ENCODE peak calls at places on chromosome 7, in seven cellular contexts. A is spleen, H is IMR-90, Z is tibial nerve, I is ovary, B is H1, O is sigmoid colon. L is an unnamed sample. For H3K4me1, the result is how much of the 10 kb centered on the place peaks cover.

GRCh38 chr7:51602321-51602720 is 285.7 kb upstream of the COBL start:
- DNase-seq in A (no peak), H (no peak), Z (no peak), I (no peak), B (no peak), O (no peak), L (no peak)

GRCh38 chr7:54637712-54638396 is 95.7 kb downstream of the VSTM2A start:
- DNase-seq in A (no peak), H (no peak), Z (no peak), I (no peak), B (no peak), O (no peak), L (no peak)

GRCh38 chr7:94064541-94065191 is 60.5 kb upstream of the BET1 start:
- DNase-seq in A (no peak), H (peak), Z (no peak), I (no peak), B (no peak), O (no peak), L (no peak)

GRCh38 chr7:44073664-44074348 is 8.4 kb upstream of the PGAM2 start:
- DNase-seq in A (peak), H (peak), Z (peak), I (no peak), B (no peak), O (peak), L (no peak)

GRCh38 chr7:83058667-83059066 is 104.0 kb downstream of the PCLO start:
- DNase-seq in A (no peak), H (no peak), Z (no peak), I (no peak), B (no peak), O (no peak), L (no peak)

GRCh38 chr7:100127866-100128601 is 1.3 kb downstream of the MBLAC1 start:
- DNase-seq in A (no peak), H (no peak), Z (no peak), I (peak), B (no peak), O (no peak), L (no peak)

GRCh38 chr7:40199076-40199802 is 64.4 kb downstream of the SUGCT start:
- DNase-seq in A (no peak), H (peak), Z (no peak), I (no peak), B (no peak), O (no peak), L (no peak)

GRCh38 chr7:123846217-123846891 is 1.4 kb downstream of the HYAL4 start:
- DNase-seq in A (no peak), H (no peak), Z (no peak), I (no peak), B (no peak), O (no peak), L (no peak)

GRCh38 chr7:111082351-111082750 is 8.6 kb upstream of the LRRN3 start:
- DNase-seq in A (no peak), H (peak), Z (no peak), I (no peak), B (no peak), O (no peak), L (no peak)

GRCh38 chr7:44102846-44103565 is 1.1 kb upstream of the AEBP1 start:
- DNase-seq in A (peak), H (no peak), Z (no peak), I (no peak), B (no peak), O (no peak), L (no peak)

GRCh38 chr7:140990193-140990962 is 24.4 kb downstream of the MRPS33 start:
- DNase-seq in A (no peak), H (no peak), Z (no peak), I (no peak), B (no peak), O (no peak), L (no peak)

GRCh38 chr7:91181949-91182348 is 82.3 kb upstream of the FZD1 start:
- DNase-seq in A (no peak), H (peak), Z (no peak), I (no peak), B (no peak), O (no peak), L (no peak)

GRCh38 chr7:75957021-75957736 is 37.2 kb downstream of the TMEM120A start:
- DNase-seq in A (no peak), H (no peak), Z (no peak), I (no peak), B (no peak), O (no peak), L (no peak)

GRCh38 chr7:5423844-5424688 is 432 bp upstream of the TNRC18 start:
- DNase-seq in A (peak), H (peak), Z (peak), I (peak), B (peak), O (peak), L (peak)

GRCh38 chr7:44293561-44294324 is 31.7 kb downstream of the CAMK2B start:
- DNase-seq in A (peak), H (no peak), Z (no peak), I (peak), B (no peak), O (peak), L (peak)

GRCh38 chr7:50709151-50709550 is 73.5 kb downstream of the GRB10 start:
- DNase-seq in A (no peak), H (no peak), Z (no peak), I (no peak), B (no peak), O (no peak), L (no peak)

GRCh38 chr7:137032436-137032835 is 164.0 kb downstream of the CHRM2 start:
- DNase-seq in A (no peak), H (peak), Z (no peak), I (no peak), B (no peak), O (no peak), L (no peak)

GRCh38 chr7:106190589-106191330 is 78.6 kb upstream of the SYPL1 start:
- DNase-seq in A (no peak), H (no peak), Z (no peak), I (no peak), B (no peak), O (no peak), L (no peak)

GRCh38 chr7:64037095-64037494 is 8.1 kb upstream of the ZNF727 start:
- DNase-seq in A (no peak), H (no peak), Z (no peak), I (no peak), B (no peak), O (no peak), L (no peak)

GRCh38 chr7:151964951-151965350 is 8.7 kb downstream of the GALNTL5 start:
- DNase-seq in A (no peak), H (no peak), Z (peak), I (no peak), B (no peak), O (no peak), L (no peak)

GRCh38 chr7:120272896-120273475 is at the start of gene KCND2:
- DNase-seq in A (no peak), H (no peak), Z (no peak), I (peak), B (no peak), O (no peak), L (no peak)

GRCh38 chr7:117012284-117013174 is 59.2 kb downstream of the ST7 start:
- DNase-seq in A (no peak), H (peak), Z (no peak), I (no peak), B (no peak), O (no peak), L (no peak)

GRCh38 chr7:67267914-67268313 is 271.3 kb downstream of the TYW1 start:
- DNase-seq in A (no peak), H (no peak), Z (no peak), I (no peak), B (no peak), O (no peak), L (no peak)

GRCh38 chr7:92925876-92926696 is 89.7 kb upstream of the CDK6 start:
- DNase-seq in A (no peak), H (peak), Z (no peak), I (no peak), B (no peak), O (no peak), L (no peak)

GRCh38 chr7:124784879-124785818 is 19.6 kb upstream of the GPR37 start:
- DNase-seq in A (no peak), H (peak), Z (no peak), I (peak), B (peak), O (no peak), L (no peak)

GRCh38 chr7:81510122-81510521 is 259.7 kb downstream of the HGF start:
- DNase-seq in A (peak), H (no peak), Z (no peak), I (peak), B (no peak), O (no peak), L (no peak)

GRCh38 chr7:34108150-34108549 is 202.8 kb downstream of the BMPER start:
- DNase-seq in A (no peak), H (peak), Z (no peak), I (no peak), B (no peak), O (no peak), L (no peak)

GRCh38 chr7:18200855-18201254 is 173.2 kb upstream of the PRPS1L1 start:
- DNase-seq in A (no peak), H (no peak), Z (no peak), I (no peak), B (no peak), O (no peak), L (no peak)

GRCh38 chr7:105365541-105366534 is 22.9 kb downstream of the SRPK2 start:
- DNase-seq in A (no peak), H (no peak), Z (no peak), I (no peak), B (no peak), O (no peak), L (no peak)

GRCh38 chr7:82741493-82741892 is 297.9 kb upstream of the CACNA2D1 start:
- DNase-seq in A (no peak), H (no peak), Z (no peak), I (no peak), B (no peak), O (no peak), L (no peak)

DNA sequence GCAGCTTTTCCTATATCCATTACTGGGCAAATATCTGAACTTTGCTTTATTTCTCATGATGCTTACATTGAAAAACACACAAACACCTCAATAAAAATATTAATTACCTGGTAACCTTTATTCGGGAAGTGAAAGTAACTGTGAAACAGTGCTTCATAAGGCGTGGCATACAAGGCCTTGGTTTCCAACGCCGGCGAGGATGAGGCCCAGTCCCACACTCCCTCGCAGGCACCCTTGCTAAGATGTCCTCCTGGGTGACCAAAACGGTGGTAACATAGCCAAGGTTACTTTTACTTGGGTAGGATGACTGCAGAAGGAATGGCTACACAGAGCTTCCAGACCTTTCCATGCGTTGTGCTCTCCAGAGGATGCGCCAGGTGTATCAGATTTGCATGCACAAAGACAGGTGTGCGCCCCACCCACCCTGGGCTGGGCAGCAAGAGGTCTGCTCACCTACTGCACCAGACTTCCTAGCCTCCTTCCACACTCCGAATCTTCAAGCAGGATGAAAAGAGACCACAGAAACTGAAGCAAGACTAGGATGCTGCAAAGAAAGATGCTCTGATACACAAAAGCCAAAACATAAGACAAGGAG is 13.3 kb upstream of the DAGLB start:
- DNase-seq in A (no peak), H (no peak), Z (no peak), I (no peak), B (no peak), O (no peak), L (no peak)
- TF ChIP-seq POLR2A in A (no peak), H (no peak), Z (no peak), I (no peak), B (no peak), O (no peak), L (no peak)

DNA sequence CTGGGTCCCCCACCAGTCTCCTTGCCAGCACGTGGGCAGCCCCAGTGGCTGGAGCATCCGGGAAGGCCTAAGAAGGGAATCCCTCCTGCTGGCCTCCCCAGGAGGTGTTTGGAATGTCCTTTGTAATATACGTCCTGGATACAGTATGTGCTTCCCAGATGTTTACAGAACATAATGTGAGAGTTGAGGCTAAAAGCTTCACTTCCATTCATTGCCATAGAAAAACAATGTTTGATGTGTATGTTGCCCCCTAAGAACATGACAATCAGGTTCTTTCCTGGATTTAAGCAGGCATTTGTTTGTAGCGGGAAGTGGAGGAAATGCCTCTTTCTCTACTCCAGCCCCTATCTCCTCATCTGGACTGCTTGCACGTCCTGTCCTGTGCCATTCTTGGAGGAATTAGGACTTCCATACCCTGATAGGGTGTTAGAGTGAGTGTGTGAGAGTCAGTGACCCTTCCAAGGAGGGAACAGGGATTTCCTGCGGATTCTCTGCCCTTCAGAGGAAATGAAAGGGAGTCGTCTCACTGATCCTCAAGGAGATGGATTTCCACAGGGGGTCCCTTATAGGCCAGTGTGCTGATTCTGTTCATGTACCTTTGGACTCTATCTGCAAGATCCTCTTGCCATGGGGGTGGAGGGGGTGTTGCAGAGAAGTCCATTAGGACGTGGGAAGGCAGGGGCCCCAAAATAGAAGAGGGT is 1.2 kb downstream of the IGFBP1 start:
- DNase-seq in A (no peak), H (no peak), Z (no peak), I (no peak), B (no peak), O (no peak), L (no peak)
- H3K4me3 ChIP-seq in A (no peak), H (no peak), Z (no peak), I (no peak), B (peak), O (no peak), L (no peak)

GRCh38 chr7:142438923-142439515 is 181.2 kb upstream of the PRSS58 start:
- DNase-seq in A (no peak), H (no peak), Z (no peak), I (no peak), B (no peak), O (no peak), L (no peak)

GRCh38 chr7:142439739-142440138 is 181.9 kb upstream of the PRSS58 start:
- DNase-seq in A (no peak), H (no peak), Z (no peak), I (no peak), B (no peak), O (no peak), L (no peak)

GRCh38 chr7:142438235-142438922 is 180.5 kb upstream of the PRSS58 start:
- DNase-seq in A (no peak), H (peak), Z (no peak), I (no peak), B (no peak), O (no peak), L (no peak)

GRCh38 chr7:142441074-142441403 is 183.2 kb upstream of the PRSS58 start:
- DNase-seq in A (no peak), H (no peak), Z (no peak), I (no peak), B (no peak), O (no peak), L (no peak)

GRCh38 chr7:142440219-142441073 is 182.6 kb upstream of the PRSS58 start:
- DNase-seq in A (no peak), H (peak), Z (no peak), I (no peak), B (no peak), O (no peak), L (no peak)
- H3K4me1 ChIP-seq in A (under half), H (under half), Z (under half), I (under half), B (under half), O (under half), L (under half)

GRCh38 chr7:101687081-101687480 is 58.0 kb upstream of the MYL10 start:
- DNase-seq in A (no peak), H (no peak), Z (no peak), I (no peak), B (no peak), O (no peak), L (no peak)

GRCh38 chr7:101687791-101688182 is 58.7 kb upstream of the MYL10 start:
- DNase-seq in A (no peak), H (no peak), Z (no peak), I (no peak), B (no peak), O (no peak), L (no peak)

GRCh38 chr7:101688183-101688831 is 59.2 kb upstream of the MYL10 start:
- DNase-seq in A (peak), H (peak), Z (peak), I (peak), B (no peak), O (peak), L (peak)

GRCh38 chr7:101690061-101690460 is 61.0 kb upstream of the MYL10 start:
- DNase-seq in A (no peak), H (no peak), Z (no peak), I (no peak), B (no peak), O (no peak), L (no peak)

DNA sequence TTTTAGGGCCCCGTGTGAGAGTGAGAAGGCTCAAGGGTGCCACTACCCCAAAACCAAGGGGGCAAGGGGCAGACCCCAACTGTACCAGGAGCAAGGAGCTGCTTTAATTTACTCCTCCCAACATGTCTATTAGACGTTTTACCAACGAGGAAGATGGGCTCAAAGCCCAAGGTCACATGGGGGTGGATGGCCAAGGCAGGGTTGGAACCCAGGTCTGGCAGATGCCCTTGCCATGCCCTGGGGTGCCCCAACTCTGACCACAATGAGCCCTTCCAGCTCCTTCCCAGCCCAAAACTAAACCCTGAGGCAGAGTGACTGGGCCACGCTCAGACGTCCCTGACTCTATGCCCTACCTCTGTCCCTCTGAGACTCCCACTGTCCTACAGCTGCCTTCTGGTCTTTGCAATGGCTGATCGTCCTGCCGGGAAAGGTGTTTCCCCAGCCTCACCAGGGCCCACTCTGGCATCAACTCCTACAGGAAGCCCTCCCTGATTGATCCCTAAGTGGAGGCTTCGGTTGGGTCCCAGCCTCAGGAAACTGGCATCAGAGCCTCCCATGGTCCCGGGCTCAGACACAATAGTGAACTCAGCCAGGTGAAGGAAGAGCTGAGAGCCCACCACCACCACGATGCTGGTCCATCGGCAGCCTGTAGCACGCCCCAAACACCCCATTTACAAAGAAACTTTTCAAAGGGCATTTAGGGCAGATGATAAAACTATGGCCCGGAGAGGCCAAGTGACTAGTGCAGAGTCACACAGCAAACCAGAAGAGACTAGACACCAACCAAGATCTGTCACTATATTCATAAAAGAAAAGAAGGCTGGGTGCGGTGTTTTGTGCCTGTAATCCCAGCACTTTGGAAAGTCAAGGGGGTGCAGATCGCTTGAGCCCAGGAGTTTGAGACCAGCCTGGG is 60.2 kb upstream of the MYL10 start:
- DNase-seq in A (no peak), H (no peak), Z (no peak), I (no peak), B (no peak), O (no peak), L (no peak)
- TF ChIP-seq POLR2A in A (no peak), H (no peak), Z (no peak), I (no peak), B (no peak), O (no peak), L (no peak)

GRCh38 chr7:818031-818699 is 14.1 kb upstream of the SUN1 start:
- DNase-seq in A (peak), H (peak), Z (no peak), I (no peak), B (no peak), O (peak), L (no peak)
- H3K4me3 ChIP-seq in A (no peak), H (no peak), Z (no peak), I (no peak), B (peak), O (no peak), L (peak)

GRCh38 chr7:47537716-47538640 is 43.9 kb downstream of the TNS3 start:
- DNase-seq in A (peak), H (no peak), Z (no peak), I (peak), B (no peak), O (no peak), L (no peak)
- H3K4me1 ChIP-seq in A (under half), H (under half), Z (under half), I (under half), B (under half), O (under half), L (under half)

GRCh38 chr7:150737265-150738055 is at the start of gene GIMAP5:
- DNase-seq in A (peak), H (no peak), Z (no peak), I (no peak), B (no peak), O (no peak), L (no peak)
- TF ChIP-seq POLR2A in A (peak), H (no peak), Z (no peak), I (no peak), B (no peak), O (no peak), L (no peak)

GRCh38 chr7:142716596-142716995 is 32.7 kb upstream of the PRSS1 start:
- DNase-seq in A (no peak), H (no peak), Z (no peak), I (no peak), B (no peak), O (no peak), L (no peak)

GRCh38 chr7:142720140-142720773 is 29.0 kb upstream of the PRSS1 start:
- DNase-seq in A (no peak), H (no peak), Z (no peak), I (no peak), B (no peak), O (no peak), L (no peak)

GRCh38 chr7:142714375-142714774 is 34.9 kb upstream of the PRSS1 start:
- DNase-seq in A (no peak), H (no peak), Z (no peak), I (no peak), B (no peak), O (no peak), L (no peak)

GRCh38 chr7:142718314-142718713 is 31.0 kb upstream of the PRSS1 start:
- DNase-seq in A (no peak), H (no peak), Z (no peak), I (no peak), B (no peak), O (no peak), L (no peak)

GRCh38 chr7:142717453-142717852 is 31.8 kb upstream of the PRSS1 start:
- DNase-seq in A (peak), H (no peak), Z (no peak), I (no peak), B (no peak), O (no peak), L (no peak)
- H3K4me3 ChIP-seq in A (no peak), H (no peak), Z (no peak), I (no peak), B (no peak), O (no peak), L (no peak)